ENCODE peak calls at places on chromosome 12, in nine cellular contexts. U, O, D, S, I, W, Q, J and C are unnamed samples.

GRCh38 chr12:62604856-62605255 is 138.2 kb downstream of the MON2 start:
- DNase-seq in U (no peak), O (no peak), D (no peak), S (no peak), I (no peak), W (peak; percentile 35), Q (no peak), J (no peak), C (no peak)

GRCh38 chr12:105355752-105356151 is 25.3 kb downstream of the C12orf75 start:
- DNase-seq in U (no peak), O (no peak), D (no peak), S (no peak), I (no peak), W (peak; percentile 72), Q (no peak), J (no peak), C (no peak)

GRCh38 chr12:120350576-120351350 is 18.2 kb downstream of the MSI1 start:
- DNase-seq in U (peak; percentile 90), O (no peak), D (peak; percentile 90), S (peak; percentile 95), I (no peak), W (no peak), Q (no peak), J (no peak), C (peak; percentile 83)

GRCh38 chr12:2613674-2614073 is 181.1 kb upstream of the FKBP4 start:
- DNase-seq in U (no peak), O (peak; percentile 22), D (no peak), S (no peak), I (no peak), W (peak; percentile 99), Q (no peak), J (peak; percentile 32), C (no peak)

GRCh38 chr12:5507944-5508343 is 76.0 kb downstream of the NTF3 start:
- DNase-seq in U (no peak), O (no peak), D (no peak), S (no peak), I (no peak), W (no peak), Q (no peak), J (no peak), C (no peak)

GRCh38 chr12:40104461-40105264 is 1.2 kb downstream of the SLC2A13 start:
- DNase-seq in U (no peak), O (peak; percentile 41), D (no peak), S (peak; percentile 45), I (peak; percentile 26), W (peak; percentile 2), Q (peak; percentile 51), J (no peak), C (no peak)

GRCh38 chr12:6332459-6332858 is 9.4 kb downstream of the TNFRSF1A start:
- DNase-seq in U (no peak), O (peak; percentile 79), D (no peak), S (no peak), I (no peak), W (peak; percentile 90), Q (no peak), J (no peak), C (no peak)

GRCh38 chr12:105766029-105766428 is 372.7 kb downstream of the NUAK1 start:
- DNase-seq in U (no peak), O (no peak), D (no peak), S (no peak), I (no peak), W (no peak), Q (no peak), J (no peak), C (no peak)

GRCh38 chr12:119115296-119115905 is 63.3 kb upstream of the HSPB8 start:
- DNase-seq in U (no peak), O (peak; percentile 41), D (peak; percentile 40), S (peak; percentile 29), I (peak; percentile 76), W (peak; percentile 31), Q (no peak), J (peak; percentile 41), C (peak; percentile 23)

GRCh38 chr12:88419794-88420193 is 160.5 kb downstream of the KITLG start:
- DNase-seq in U (peak; percentile 30), O (no peak), D (no peak), S (no peak), I (no peak), W (peak; percentile 17), Q (no peak), J (no peak), C (no peak)

GRCh38 chr12:5567021-5567744 is 135.3 kb downstream of the NTF3 start:
- DNase-seq in U (no peak), O (no peak), D (no peak), S (no peak), I (no peak), W (peak; percentile 25), Q (no peak), J (no peak), C (no peak)

GRCh38 chr12:6394398-6394797 is 10.4 kb downstream of the LTBR start:
- DNase-seq in U (no peak), O (no peak), D (no peak), S (no peak), I (no peak), W (no peak), Q (no peak), J (no peak), C (no peak)

GRCh38 chr12:10968765-10969456 is 17.8 kb downstream of the TAS2R50 start:
- DNase-seq in U (peak; percentile 66), O (no peak), D (no peak), S (peak; percentile 34), I (no peak), W (peak; percentile 69), Q (no peak), J (peak; percentile 75), C (no peak)

GRCh38 chr12:109948382-109948781 is 47.8 kb downstream of the GIT2 start:
- DNase-seq in U (no peak), O (no peak), D (no peak), S (no peak), I (no peak), W (no peak), Q (no peak), J (no peak), C (no peak)

GRCh38 chr12:6188954-6189353 is 11.2 kb upstream of the CD9 start:
- DNase-seq in U (no peak), O (no peak), D (no peak), S (no peak), I (no peak), W (no peak), Q (no peak), J (no peak), C (no peak)

GRCh38 chr12:121296618-121297476 is at the start of gene CAMKK2:
- DNase-seq in U (peak; percentile 89), O (peak; percentile 80), D (peak; percentile 83), S (peak; percentile 87), I (peak; percentile 96), W (peak; percentile 70), Q (peak; percentile 73), J (peak; percentile 63), C (peak; percentile 78)

GRCh38 chr12:20006856-20007255 is 361.5 kb upstream of the PDE3A start:
- DNase-seq in U (no peak), O (no peak), D (no peak), S (no peak), I (no peak), W (no peak), Q (no peak), J (no peak), C (no peak)

GRCh38 chr12:105641742-105642141 is 311.3 kb downstream of the C12orf75 start:
- DNase-seq in U (no peak), O (no peak), D (no peak), S (no peak), I (no peak), W (peak; percentile 11), Q (no peak), J (no peak), C (no peak)

GRCh38 chr12:92425152-92425551 is 277.6 kb upstream of the PLEKHG7 start:
- DNase-seq in U (no peak), O (no peak), D (no peak), S (no peak), I (no peak), W (no peak), Q (no peak), J (no peak), C (no peak)
- H3K27ac ChIP-seq in U (no peak overlapping the region), O (no peak overlapping the region), D (no peak overlapping the region), S (no peak overlapping the region), I (no peak overlapping the region), W (no peak overlapping the region), Q (no peak overlapping the region), J (no peak overlapping the region), C (no peak overlapping the region)

DNA sequence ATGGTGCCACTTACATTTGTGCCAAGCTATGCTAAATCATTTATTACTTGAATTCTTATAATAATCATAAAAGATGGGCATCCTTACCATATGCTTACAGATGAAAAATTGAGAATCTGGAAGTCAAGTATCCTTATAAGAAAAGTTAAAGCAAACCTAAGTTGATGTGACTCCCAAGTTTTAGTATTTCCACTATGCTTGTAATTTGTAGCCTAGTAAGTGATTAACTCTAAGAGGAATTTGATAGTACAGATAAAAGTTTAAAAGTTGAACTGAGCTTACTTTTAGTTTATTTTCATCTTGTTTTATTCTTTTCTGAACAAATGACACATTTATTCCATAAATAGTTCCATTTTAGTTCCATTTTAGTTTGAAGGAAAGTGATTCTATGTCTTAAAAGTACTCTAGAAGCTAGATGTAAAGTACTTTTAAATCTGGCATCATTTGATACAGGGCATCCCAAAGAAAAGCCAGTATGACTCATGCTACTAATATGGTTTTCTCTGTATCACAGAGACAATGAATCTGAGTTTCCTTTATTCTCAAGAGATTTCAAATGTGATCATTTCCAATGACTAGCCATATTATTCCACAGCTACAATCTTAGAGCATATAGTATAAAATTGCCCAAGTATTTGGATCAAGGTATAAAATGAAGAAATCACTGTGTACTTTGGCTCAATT is 596.0 kb downstream of the SLC16A7 start:
- DNase-seq in U (no peak), O (no peak), D (no peak), S (no peak), I (no peak), W (peak; percentile 64), Q (no peak), J (no peak), C (no peak)
- H3K27ac ChIP-seq in U (no peak overlapping the region), O (peak overlapping the region; percentile 18), D (no peak overlapping the region), S (no peak overlapping the region), I (no peak overlapping the region), W (no peak overlapping the region), Q (no peak overlapping the region), J (no peak overlapping the region), C (no peak overlapping the region)

DNA sequence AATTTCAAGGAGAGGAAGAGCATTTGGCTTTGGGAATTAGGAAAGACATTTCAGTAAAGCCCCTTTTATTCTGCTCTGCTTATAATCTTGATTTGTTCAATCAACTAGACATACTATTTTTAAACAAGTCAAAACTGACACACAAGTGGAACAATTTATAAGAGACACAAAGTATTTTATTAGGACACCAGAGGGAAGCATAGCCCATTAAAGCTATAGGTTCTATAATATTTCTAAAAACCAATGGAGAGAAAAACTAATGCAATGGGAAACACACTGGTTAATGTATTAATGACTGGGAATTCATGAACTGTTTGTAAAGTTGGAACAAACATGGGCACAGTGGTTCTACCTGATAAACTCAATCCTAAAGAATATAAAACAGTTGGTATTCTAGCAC is 15.3 kb upstream of the CERS5 start:
- DNase-seq in U (no peak), O (no peak), D (no peak), S (no peak), I (no peak), W (no peak), Q (no peak), J (no peak), C (no peak)
- H3K27ac ChIP-seq in U (peak overlapping the region; percentile 17), O (no peak overlapping the region), D (no peak overlapping the region), S (no peak overlapping the region), I (no peak overlapping the region), W (no peak overlapping the region), Q (no peak overlapping the region), J (no peak overlapping the region), C (no peak overlapping the region)

GRCh38 chr12:124107299-124107698 is 134.3 kb downstream of the ZNF664 start:
- DNase-seq in U (no peak), O (no peak), D (no peak), S (no peak), I (no peak), W (no peak), Q (no peak), J (no peak), C (no peak)
- H3K27ac ChIP-seq in U (no peak overlapping the region), O (no peak overlapping the region), D (peak overlapping the region; percentile 53), S (no peak overlapping the region), I (no peak overlapping the region), W (no peak overlapping the region), Q (no peak overlapping the region), J (no peak overlapping the region), C (no peak overlapping the region)